ENCODE peak calls at places on chromosomes 16 and 17, in nine cellular contexts. T, Y, I, C, X, S, G, Z and M are unnamed samples.

GRCh38 chr17:46023783-46024388 is 24.8 kb downstream of the STH start:
- DNase-seq in Y (no peak), T (no peak), X (no peak), Z (no peak), G (no peak), C (peak; percentile 55), S (no peak), I (no peak), M (no peak)

GRCh38 chr17:57138956-57139576 is 54.0 kb downstream of the AKAP1 start:
- DNase-seq in T (no peak), Z (no peak), S (no peak), X (no peak), I (no peak), Y (no peak), G (no peak), C (no peak), M (peak; percentile 52)

GRCh38 chr16:57760357-57761160 is 25.0 kb downstream of the KATNB1 start:
- DNase-seq in S (no peak), Y (no peak), G (no peak), X (no peak), I (no peak), Z (no peak), C (no peak), T (no peak), M (no peak)

GRCh38 chr17:48330877-48331276 is 99.1 kb downstream of the SKAP1 start:
- DNase-seq in C (no peak), I (no peak), S (no peak), T (no peak), Y (no peak), G (no peak), Z (no peak), X (no peak), M (no peak)

GRCh38 chr17:78378225-78379133 is at the start of gene PGS1:
- DNase-seq in I (peak; percentile 52), X (no peak), C (peak; percentile 81), Z (peak; percentile 74), S (peak; percentile 80), G (peak; percentile 84), Y (peak; percentile 72), T (peak; percentile 95), M (peak; percentile 89)

GRCh38 chr17:352421-353212 is at the start of gene RPH3AL:
- DNase-seq in S (no peak), C (peak; percentile 95), Y (no peak), I (peak; percentile 24), X (no peak), G (peak; percentile 80), Z (peak; percentile 13), T (no peak), M (no peak)

GRCh38 chr17:43645765-43646481 is 15.8 kb downstream of the MEOX1 start:
- DNase-seq in T (peak; percentile 92), S (no peak), C (peak; percentile 44), G (no peak), I (no peak), Y (no peak), X (no peak), Z (peak; percentile 74), M (peak; percentile 56)

GRCh38 chr17:16107165-16107770 is 107.6 kb downstream of the TTC19 start:
- DNase-seq in G (no peak), I (no peak), Y (no peak), Z (no peak), C (no peak), X (no peak), T (no peak), S (no peak), M (no peak)

GRCh38 chr17:6523330-6523729 is 33.0 kb downstream of the PITPNM3 start:
- DNase-seq in T (peak; percentile 31), G (no peak), X (no peak), S (no peak), Z (peak; percentile 21), I (no peak), Y (peak; percentile 48), C (no peak), M (peak; percentile 28)

GRCh38 chr16:49588729-49589384 is 215.3 kb downstream of the C16orf78 start:
- DNase-seq in I (peak; percentile 86), C (no peak), Y (no peak), G (no peak), S (no peak), Z (peak; percentile 51), T (no peak), X (no peak), M (peak; percentile 21)

GRCh38 chr16:59683709-59684108 is 949.6 kb upstream of the GOT2 start:
- DNase-seq in I (no peak), X (no peak), S (no peak), C (no peak), G (no peak), Y (peak; percentile 53), T (no peak), Z (no peak), M (no peak)

GRCh38 chr17:77376795-77377751 is 236.3 kb downstream of the SEC14L1 start:
- DNase-seq in S (no peak), I (no peak), G (no peak), Y (no peak), Z (peak; percentile 88), X (no peak), T (no peak), C (peak; percentile 88), M (peak; percentile 79)

GRCh38 chr16:58409316-58409973 is 17.2 kb downstream of the GINS3 start:
- DNase-seq in G (no peak), X (no peak), Y (peak; percentile 90), Z (peak; percentile 63), C (no peak), I (peak; percentile 41), S (no peak), T (no peak), M (no peak)

GRCh38 chr17:66764559-66764958 is 70.4 kb upstream of the CACNG5 start:
- DNase-seq in I (no peak), S (no peak), T (no peak), Y (no peak), X (no peak), Z (no peak), C (peak; percentile 80), G (no peak), M (no peak)

DNA sequence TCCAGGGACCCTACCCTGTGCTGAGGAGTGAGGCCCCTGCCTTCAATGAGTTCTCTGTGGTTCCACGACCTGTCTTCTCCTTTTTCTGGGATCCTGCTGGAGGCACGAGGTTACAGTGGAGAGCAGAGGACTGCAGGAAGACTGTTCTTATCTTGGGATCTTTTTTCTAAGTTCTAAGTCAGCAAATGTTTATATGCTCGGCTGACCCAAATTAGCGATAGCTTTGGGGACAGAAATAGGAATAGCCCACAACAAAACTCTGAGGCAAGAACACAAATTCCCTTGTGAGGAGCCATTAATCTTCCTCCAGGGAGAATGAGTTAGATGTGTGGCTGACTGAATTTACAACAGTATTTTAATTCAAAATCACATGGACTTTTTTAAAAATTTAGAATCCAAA is 46.7 kb downstream of the MYOCD start:
- DNase-seq in Y (no peak), S (no peak), I (no peak), Z (no peak), C (no peak), X (no peak), T (no peak), G (no peak), M (no peak)
- H3K4me3 ChIP-seq in Y (no peak overlapping the region), S (no peak overlapping the region), I (no peak overlapping the region), Z (no peak overlapping the region), C (no peak overlapping the region), X (no peak overlapping the region), T (no peak overlapping the region), G (no peak overlapping the region), M (no peak overlapping the region)

DNA sequence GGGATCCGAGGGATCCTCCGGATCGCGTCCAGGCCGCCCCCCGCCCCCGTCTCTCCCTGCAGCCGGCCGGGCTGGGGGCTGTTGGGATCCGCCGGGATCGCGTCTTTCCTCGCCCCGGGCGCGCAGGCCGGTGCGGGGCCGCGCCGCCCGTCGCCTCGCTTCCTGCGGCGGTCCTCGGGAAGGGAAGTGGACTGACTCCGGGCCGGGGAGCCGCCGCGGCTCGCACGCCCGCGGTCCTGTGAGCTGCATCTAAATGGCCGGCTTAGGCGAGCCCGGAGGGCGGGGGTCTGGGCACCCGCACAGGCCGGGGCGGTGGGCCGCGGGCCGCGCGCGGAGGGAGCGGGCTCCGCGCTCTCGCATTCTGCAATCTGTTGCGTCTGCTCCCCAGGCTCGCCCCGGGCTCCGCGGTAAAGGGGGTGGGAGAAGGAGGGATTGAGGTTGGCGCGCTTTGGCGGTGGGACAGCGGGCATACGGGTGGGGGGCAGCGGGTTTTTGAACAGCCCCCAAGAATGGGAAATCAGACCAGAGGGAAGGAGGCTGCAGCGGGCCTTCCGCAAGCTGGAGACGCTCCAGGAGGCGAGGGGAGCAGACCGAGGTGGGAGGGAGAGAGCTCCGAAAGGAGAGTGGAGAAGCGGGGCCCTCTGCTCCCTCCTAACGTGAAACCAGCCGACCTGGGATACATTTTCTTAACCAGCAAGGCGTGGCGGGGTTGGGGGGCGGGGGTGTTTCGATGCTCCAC is 2.2 kb downstream of the TMEM132E start:
- DNase-seq in T (no peak), Z (no peak), Y (no peak), S (no peak), G (peak; percentile 46), X (no peak), I (no peak), C (no peak), M (no peak)
- H3K4me3 ChIP-seq in T (no peak overlapping the region), Z (no peak overlapping the region), Y (no peak overlapping the region), S (peak overlapping the region; percentile 54), G (peak overlapping the region; percentile 44), X (no peak overlapping the region), I (no peak overlapping the region), C (no peak overlapping the region), M (no peak overlapping the region)

GRCh38 chr16:75127713-75128415 is 11.3 kb upstream of the LDHD start:
- DNase-seq in I (no peak), G (no peak), S (no peak), C (no peak), X (no peak), Y (no peak), Z (no peak), T (no peak), M (no peak)

GRCh38 chr16:75131081-75131480 is 14.5 kb upstream of the LDHD start:
- DNase-seq in S (no peak), T (no peak), G (no peak), Y (no peak), I (no peak), X (no peak), C (no peak), Z (no peak), M (no peak)

GRCh38 chr16:75130150-75130771 is 13.7 kb upstream of the LDHD start:
- DNase-seq in S (no peak), X (no peak), Y (no peak), G (no peak), C (no peak), I (no peak), T (no peak), Z (no peak), M (no peak)
- H3K4me3 ChIP-seq in S (no peak overlapping the region), X (no peak overlapping the region), Y (no peak overlapping the region), G (no peak overlapping the region), C (no peak overlapping the region), I (no peak overlapping the region), T (no peak overlapping the region), Z (no peak overlapping the region), M (no peak overlapping the region)

DNA sequence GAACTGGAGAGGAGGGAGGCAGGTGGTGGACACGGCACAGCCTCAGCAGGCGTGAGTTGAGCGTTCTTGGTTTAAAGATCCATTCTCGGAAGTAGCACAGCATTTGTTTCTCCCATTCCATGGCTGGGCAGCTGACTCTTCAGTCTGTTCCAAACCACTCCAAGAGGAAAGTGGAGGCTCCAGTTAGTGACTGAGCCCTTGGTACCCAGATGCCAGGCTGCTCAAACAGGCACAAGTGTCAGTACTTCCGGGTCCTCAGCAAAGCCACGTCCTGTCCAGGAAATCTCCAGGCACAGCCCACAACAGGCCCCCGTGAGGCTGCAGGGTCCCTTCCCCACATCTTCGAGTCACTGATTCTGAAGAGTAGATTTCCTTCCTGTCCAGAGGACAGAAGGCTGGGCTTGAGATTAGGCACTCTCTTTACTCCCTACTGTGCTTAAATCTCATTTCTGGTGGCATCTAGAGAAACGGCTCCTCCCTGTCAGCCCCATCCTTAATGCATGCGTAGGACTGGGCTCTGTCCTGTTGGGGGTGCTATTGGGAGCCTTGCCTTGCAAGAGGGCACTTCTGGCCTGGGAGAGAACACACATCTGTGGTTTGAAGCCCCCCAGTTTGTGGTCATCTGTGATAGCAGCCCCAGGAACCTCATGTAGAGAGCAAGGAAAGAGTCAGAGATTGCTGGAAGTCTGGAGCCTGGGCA is 39.7 kb upstream of the NAT9 start:
- DNase-seq in C (no peak), Z (no peak), T (no peak), Y (no peak), G (peak; percentile 47), X (no peak), S (no peak), I (no peak), M (no peak)
- H3K4me3 ChIP-seq in C (no peak overlapping the region), Z (no peak overlapping the region), T (no peak overlapping the region), Y (no peak overlapping the region), G (no peak overlapping the region), X (no peak overlapping the region), S (no peak overlapping the region), I (no peak overlapping the region), M (no peak overlapping the region)